ENCODE peak calls at places on chromosomes 6 and 20, in six cellular contexts. Y is astrocyte, S is heart right ventricle, U is SJCRH30, A is brain microvascular endothelial cell, B is left lung. O is an unnamed sample.

GRCh38 chr20:40687384-40688128 is 1.5 kb downstream of the MAFB start:
- DNase-seq in Y (peak), S (peak), U (no peak), A (no peak), B (peak), O (peak)

GRCh38 chr6:131924881-131925474 is 26.2 kb downstream of the CCN2 start:
- DNase-seq in Y (peak), S (no peak), U (no peak), A (peak), B (no peak), O (no peak)

GRCh38 chr6:4598384-4598783 is 177.8 kb upstream of the CDYL start:
- DNase-seq in Y (no peak), S (no peak), U (no peak), A (no peak), B (no peak), O (no peak)

GRCh38 chr6:33207569-33208088 is 671 bp upstream of the RING1 start:
- DNase-seq in Y (no peak), S (peak), U (peak), A (peak), B (no peak), O (peak)

GRCh38 chr6:105429676-105430075 is 26.8 kb upstream of the PREP start:
- DNase-seq in Y (peak), S (no peak), U (no peak), A (no peak), B (no peak), O (no peak)

GRCh38 chr6:73803562-73804221 is 107.7 kb downstream of the CD109 start:
- DNase-seq in Y (peak), S (no peak), U (peak), A (peak), B (no peak), O (no peak)

GRCh38 chr6:151885234-151885633 is 77.8 kb downstream of the ESR1 start:
- DNase-seq in Y (no peak), S (no peak), U (no peak), A (no peak), B (no peak), O (no peak)

GRCh38 chr6:31126416-31127175 is 6.3 kb upstream of the CDSN start:
- DNase-seq in Y (no peak), S (no peak), U (peak), A (no peak), B (peak), O (no peak)

GRCh38 chr6:53959717-53960116 is 151.5 kb upstream of the MLIP start:
- DNase-seq in Y (peak), S (no peak), U (no peak), A (no peak), B (no peak), O (no peak)

GRCh38 chr6:151452750-151453427 is 963 bp upstream of the RMND1 start:
- DNase-seq in Y (peak), S (peak), U (peak), A (no peak), B (no peak), O (peak)

GRCh38 chr6:170211404-170212025 is 79.4 kb downstream of the DLL1 start:
- DNase-seq in Y (no peak), S (no peak), U (no peak), A (no peak), B (no peak), O (no peak)

GRCh38 chr20:1711826-1712601 is 54.4 kb upstream of the SIRPG start:
- DNase-seq in Y (no peak), S (no peak), U (peak), A (no peak), B (no peak), O (no peak)

GRCh38 chr20:58103517-58103904 is 124.9 kb downstream of the ANKRD60 start:
- DNase-seq in Y (no peak), S (no peak), U (no peak), A (no peak), B (no peak), O (no peak)

GRCh38 chr6:82337688-82338257 is 25.8 kb upstream of the TPBG start:
- DNase-seq in Y (no peak), S (no peak), U (no peak), A (no peak), B (no peak), O (no peak)

GRCh38 chr6:125251516-125252229 is 50.1 kb downstream of the HDDC2 start:
- DNase-seq in Y (peak), S (no peak), U (peak), A (no peak), B (no peak), O (no peak)

GRCh38 chr6:167493310-167493709 is 168.4 kb downstream of the TTLL2 start:
- DNase-seq in Y (no peak), S (no peak), U (no peak), A (no peak), B (no peak), O (no peak)

GRCh38 chr6:33008944-33009861 is at the start of gene HLA-DOA:
- DNase-seq in Y (peak), S (peak), U (peak), A (peak), B (no peak), O (no peak)

GRCh38 chr6:103617642-103618041 is 1242.1 kb downstream of the HACE1 start:
- DNase-seq in Y (no peak), S (no peak), U (no peak), A (no peak), B (no peak), O (no peak)

GRCh38 chr6:159107451-159108260 is 61.5 kb upstream of the FNDC1 start:
- DNase-seq in Y (no peak), S (no peak), U (no peak), A (no peak), B (no peak), O (no peak)

GRCh38 chr6:70860044-70860443 is 96.8 kb downstream of the B3GAT2 start:
- DNase-seq in Y (peak), S (no peak), U (no peak), A (no peak), B (no peak), O (no peak)

GRCh38 chr6:153143200-153143599 is 12.1 kb upstream of the RGS17 start:
- DNase-seq in Y (no peak), S (no peak), U (no peak), A (no peak), B (no peak), O (no peak)

GRCh38 chr6:42979523-42980177 is 669 bp upstream of the PEX6 start:
- DNase-seq in Y (peak), S (no peak), U (no peak), A (peak), B (peak), O (no peak)

GRCh38 chr6:101462576-101462975 is 69.1 kb downstream of the GRIK2 start:
- DNase-seq in Y (peak), S (no peak), U (no peak), A (no peak), B (no peak), O (no peak)

GRCh38 chr6:71446084-71446869 is 157.7 kb downstream of the OGFRL1 start:
- DNase-seq in Y (no peak), S (no peak), U (no peak), A (no peak), B (no peak), O (no peak)

GRCh38 chr6:144264270-144265060 is 20.7 kb upstream of the UTRN start:
- DNase-seq in Y (peak), S (no peak), U (peak), A (peak), B (no peak), O (peak)

GRCh38 chr20:60820149-60820548 is 431.9 kb upstream of the CDH4 start:
- DNase-seq in Y (no peak), S (no peak), U (no peak), A (no peak), B (no peak), O (no peak)

GRCh38 chr6:14092861-14093789 is 24.4 kb upstream of the CD83 start:
- DNase-seq in Y (peak), S (no peak), U (no peak), A (no peak), B (no peak), O (no peak)

GRCh38 chr6:161922631-161923119 is 648.8 kb upstream of the AGPAT4 start:
- DNase-seq in Y (peak), S (peak), U (peak), A (peak), B (no peak), O (no peak)

GRCh38 chr6:38264605-38265004 is 375.1 kb downstream of the BTBD9 start:
- DNase-seq in Y (no peak), S (no peak), U (no peak), A (peak), B (no peak), O (no peak)

DNA sequence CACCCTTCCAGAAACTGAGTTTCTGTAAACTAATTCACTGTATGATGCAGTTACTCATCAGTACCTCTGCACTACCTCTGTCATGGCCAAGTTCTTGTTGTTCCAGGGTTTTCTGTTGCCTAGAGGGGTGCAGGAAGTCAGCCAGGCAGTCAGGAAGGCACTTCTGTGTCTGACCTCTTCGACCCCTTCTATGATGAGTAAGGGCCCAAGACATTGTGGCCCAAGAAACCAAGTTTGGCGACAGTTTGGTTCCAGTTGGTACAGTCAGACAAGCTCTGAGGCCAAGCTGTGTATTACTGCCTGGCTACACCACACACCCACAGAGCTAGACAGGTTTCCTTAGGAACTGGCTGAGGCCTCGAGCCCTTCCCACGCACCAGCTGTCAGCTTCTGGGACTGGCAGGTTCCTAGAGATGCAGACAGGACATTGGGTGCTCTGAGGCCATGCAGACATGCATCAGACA is 41.2 kb downstream of the TRAF3IP2 start:
- DNase-seq in Y (peak), S (no peak), U (peak), A (no peak), B (no peak), O (peak)
- H3K27ac ChIP-seq in Y (peak), S (no peak), U (no peak), A (no peak), B (no peak), O (peak)

DNA sequence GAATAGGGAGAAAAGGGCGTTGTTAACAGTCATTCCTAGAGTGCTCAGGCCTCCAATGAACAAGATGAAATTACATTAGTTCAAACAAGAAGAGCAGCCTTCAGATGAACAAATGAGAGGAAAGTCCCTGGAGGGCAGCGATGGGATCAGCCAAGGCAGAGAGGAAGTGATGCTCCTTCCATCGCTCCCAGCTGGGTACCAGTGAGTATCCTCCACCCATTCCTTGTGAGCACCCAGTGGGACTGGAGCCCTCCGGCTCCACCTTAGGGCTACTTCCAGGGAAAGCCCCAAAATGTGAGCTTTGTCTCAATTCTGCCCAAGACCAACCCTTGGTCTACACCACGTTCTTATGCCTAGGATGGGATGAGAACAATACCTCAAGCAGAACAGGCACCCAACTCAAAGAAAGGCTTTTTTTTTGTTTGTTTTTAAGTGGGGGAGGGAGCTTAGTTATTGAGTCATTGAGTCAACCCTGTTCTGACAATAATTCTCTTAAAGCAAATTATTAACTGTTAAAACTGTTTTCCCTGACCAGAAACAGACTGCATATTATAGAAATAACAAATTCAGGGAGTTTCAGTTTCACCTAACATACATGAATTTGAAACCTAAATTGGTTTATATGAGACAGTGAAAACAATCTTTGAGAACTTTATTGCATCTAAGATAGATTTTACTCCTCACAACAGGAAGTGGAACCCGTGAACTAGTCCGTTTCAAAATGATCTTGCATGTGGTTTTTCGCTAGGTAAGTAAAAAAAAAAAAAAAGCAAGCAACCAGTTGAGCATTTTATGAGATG is 106.9 kb downstream of the IPCEF1 start:
- DNase-seq in Y (no peak), S (no peak), U (no peak), A (no peak), B (no peak), O (no peak)
- H3K27ac ChIP-seq in Y (no peak), S (no peak), U (no peak), A (no peak), B (peak), O (no peak)

GRCh38 chr6:6700871-6701270 is 112.4 kb downstream of the LY86 start:
- DNase-seq in Y (no peak), S (no peak), U (no peak), A (no peak), B (no peak), O (no peak)

GRCh38 chr6:6701864-6702263 is 113.3 kb downstream of the LY86 start:
- DNase-seq in Y (no peak), S (no peak), U (peak), A (no peak), B (no peak), O (no peak)

GRCh38 chr6:6704423-6705060 is 116.0 kb downstream of the LY86 start:
- DNase-seq in Y (no peak), S (no peak), U (no peak), A (no peak), B (no peak), O (no peak)

GRCh38 chr6:6705061-6705425 is 116.5 kb downstream of the LY86 start:
- DNase-seq in Y (no peak), S (no peak), U (no peak), A (no peak), B (no peak), O (no peak)

DNA sequence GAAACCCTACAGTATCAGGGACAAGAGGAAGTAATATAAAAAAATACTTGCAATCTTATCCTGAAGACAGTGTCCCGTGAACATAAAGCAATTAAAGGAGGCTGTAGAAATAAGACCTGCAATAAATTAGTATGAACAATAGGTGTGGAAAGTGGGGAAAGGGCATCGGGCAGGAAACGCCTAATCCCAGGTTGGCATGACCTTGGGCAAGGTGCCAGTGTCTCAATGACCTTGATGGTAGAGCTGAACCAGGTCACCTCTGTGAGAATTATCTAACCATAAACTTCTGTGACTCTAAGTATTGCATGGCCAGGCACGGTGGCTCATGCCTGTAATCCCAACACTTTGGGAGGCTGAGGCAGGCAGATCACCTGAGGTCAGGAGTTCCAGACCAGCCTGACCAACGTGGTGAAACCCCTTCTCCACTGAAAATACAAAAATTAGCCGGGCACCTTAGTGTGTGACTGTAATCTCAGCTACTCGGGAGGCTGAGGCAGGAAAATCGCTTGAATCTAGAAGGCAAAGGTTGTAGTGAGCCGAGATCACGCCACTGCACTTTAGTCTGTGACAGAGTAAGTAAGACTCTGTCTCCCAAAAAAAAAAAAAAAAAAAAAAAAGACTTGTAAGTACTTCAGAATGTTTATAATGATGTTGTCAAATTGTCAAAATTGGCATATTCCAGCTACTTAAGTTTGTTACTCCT is 115.4 kb downstream of the LY86 start:
- DNase-seq in Y (no peak), S (no peak), U (no peak), A (no peak), B (no peak), O (no peak)
- H3K27ac ChIP-seq in Y (no peak), S (no peak), U (no peak), A (no peak), B (peak), O (no peak)

DNA sequence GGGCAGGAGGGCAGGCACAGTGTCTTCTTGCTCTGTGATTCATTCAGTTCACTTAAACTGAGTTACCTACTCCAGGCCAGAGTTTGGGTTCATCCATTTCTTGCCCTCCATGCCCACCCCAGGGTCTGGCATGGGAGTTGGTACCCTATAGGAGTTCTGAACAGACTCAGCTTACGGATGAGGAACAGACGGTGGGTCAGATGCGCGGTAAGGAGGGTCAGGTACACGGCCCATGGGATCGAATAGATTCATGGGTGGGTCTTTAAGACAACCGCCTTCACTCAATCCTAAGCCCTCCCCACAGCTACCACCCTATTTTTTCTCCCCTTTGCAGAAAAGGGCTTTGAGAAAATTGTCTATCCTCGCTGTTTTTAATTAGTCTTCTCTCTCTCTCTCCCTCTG is 13.1 kb upstream of the TRIB3 start:
- DNase-seq in Y (no peak), S (no peak), U (no peak), A (no peak), B (no peak), O (no peak)
- H3K27ac ChIP-seq in Y (no peak), S (no peak), U (no peak), A (no peak), B (no peak), O (peak)

GRCh38 chr20:37244572-37244957 is 17.0 kb downstream of the GHRH start:
- DNase-seq in Y (no peak), S (no peak), U (no peak), A (no peak), B (no peak), O (no peak)

GRCh38 chr20:37243937-37244571 is 17.6 kb downstream of the GHRH start:
- DNase-seq in Y (no peak), S (peak), U (no peak), A (no peak), B (no peak), O (peak)

GRCh38 chr20:37242503-37242902 is 19.1 kb downstream of the GHRH start:
- DNase-seq in Y (no peak), S (no peak), U (no peak), A (no peak), B (no peak), O (no peak)

GRCh38 chr20:37245181-37245580 is 16.4 kb downstream of the GHRH start:
- DNase-seq in Y (no peak), S (no peak), U (no peak), A (no peak), B (no peak), O (no peak)

GRCh38 chr20:37243076-37243936 is 18.3 kb downstream of the GHRH start:
- DNase-seq in Y (no peak), S (no peak), U (no peak), A (no peak), B (no peak), O (peak)
- H3K27ac ChIP-seq in Y (no peak), S (no peak), U (no peak), A (no peak), B (no peak), O (peak)

GRCh38 chr6:41153451-41153850 is 696 bp downstream of the TREML1 start:
- DNase-seq in Y (no peak), S (no peak), U (no peak), A (no peak), B (no peak), O (no peak)
- H3K27ac ChIP-seq in Y (no peak), S (no peak), U (no peak), A (no peak), B (no peak), O (no peak)

GRCh38 chr6:35359346-35359743 is 17.0 kb downstream of the PPARD start:
- DNase-seq in Y (no peak), S (no peak), U (no peak), A (no peak), B (no peak), O (no peak)
- H3K27ac ChIP-seq in Y (peak), S (peak), U (no peak), A (peak), B (no peak), O (peak)

GRCh38 chr6:1617466-1618304 is 8.0 kb downstream of the FOXC1 start:
- DNase-seq in Y (no peak), S (no peak), U (no peak), A (no peak), B (no peak), O (no peak)
- H3K27ac ChIP-seq in Y (no peak), S (no peak), U (no peak), A (no peak), B (no peak), O (no peak)

GRCh38 chr20:63658749-63659187 is 656 bp downstream of the RTEL1 start:
- DNase-seq in Y (peak), S (no peak), U (no peak), A (peak), B (no peak), O (no peak)
- H3K27ac ChIP-seq in Y (peak), S (peak), U (peak), A (peak), B (peak), O (peak)

GRCh38 chr20:10315138-10315537 is 96.5 kb downstream of the SNAP25 start:
- DNase-seq in Y (no peak), S (no peak), U (no peak), A (no peak), B (no peak), O (no peak)

GRCh38 chr20:10318625-10319024 is 100.0 kb downstream of the SNAP25 start:
- DNase-seq in Y (no peak), S (no peak), U (no peak), A (no peak), B (no peak), O (no peak)

GRCh38 chr20:10313701-10314100 is 95.1 kb downstream of the SNAP25 start:
- DNase-seq in Y (no peak), S (no peak), U (no peak), A (peak), B (no peak), O (no peak)

GRCh38 chr20:10314198-10314597 is 95.6 kb downstream of the SNAP25 start:
- DNase-seq in Y (peak), S (no peak), U (no peak), A (peak), B (no peak), O (no peak)

DNA sequence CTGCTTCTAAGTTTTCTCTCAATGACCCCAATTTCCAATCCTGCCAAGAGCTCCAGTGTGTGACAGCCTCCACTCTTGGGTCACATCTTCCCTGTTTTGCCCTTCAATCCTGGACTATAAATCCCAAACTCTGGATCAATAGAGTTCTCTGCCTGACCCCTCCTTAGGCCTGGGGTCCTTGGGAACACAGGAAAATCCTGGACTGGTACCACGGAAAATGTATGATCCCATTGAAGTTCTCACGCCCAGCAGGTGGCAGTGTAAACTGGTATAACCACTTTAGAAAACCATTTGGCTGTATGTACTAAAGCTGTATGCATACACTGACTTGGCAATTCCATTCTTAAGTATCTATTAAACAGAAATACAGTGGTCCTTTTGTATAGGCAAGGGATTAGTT is 98.0 kb downstream of the SNAP25 start:
- DNase-seq in Y (no peak), S (no peak), U (peak), A (no peak), B (no peak), O (no peak)
- H3K27ac ChIP-seq in Y (no peak), S (no peak), U (no peak), A (no peak), B (no peak), O (no peak)